ENCODE peak calls at places on chromosomes 7 and 10, in four cellular contexts. E, A, L and K are unnamed samples.

GRCh38 chr7:110157631-110158362 is 933.1 kb upstream of the LRRN3 start:
- DNase-seq in E (no peak), L (no peak), A (no peak), K (no peak)

GRCh38 chr10:79248341-79248931 is 98.8 kb upstream of the PPIF start:
- DNase-seq in A (no peak), E (no peak), L (no peak), K (no peak)

GRCh38 chr10:14240253-14241189 is 90.2 kb downstream of the FRMD4A start:
- DNase-seq in E (peak; percentile 32), L (peak; percentile 14), A (no peak), K (no peak)

GRCh38 chr7:133115596-133115995 is 33.7 kb upstream of the CHCHD3 start:
- DNase-seq in A (no peak), L (no peak), E (no peak), K (no peak)

GRCh38 chr10:2137549-2138174 is 400.3 kb upstream of the ADARB2 start:
- DNase-seq in E (peak; percentile 45), L (peak; percentile 56), A (no peak), K (peak; percentile 31)

GRCh38 chr7:13602036-13602435 is 387.4 kb downstream of the ETV1 start:
- DNase-seq in A (no peak), E (no peak), L (no peak), K (no peak)

GRCh38 chr10:84824525-84824924 is 496.1 kb downstream of the CCSER2 start:
- DNase-seq in E (no peak), L (no peak), A (no peak), K (no peak)

GRCh38 chr7:2120251-2120660 is 112.5 kb downstream of the MAD1L1 start:
- DNase-seq in E (no peak), A (peak; percentile 25), L (no peak), K (no peak)

GRCh38 chr10:1159131-1160061 is 103.2 kb downstream of the WDR37 start:
- DNase-seq in E (no peak), A (no peak), L (no peak), K (no peak)

GRCh38 chr10:132058111-132058745 is 7.5 kb upstream of the JAKMIP3 start:
- DNase-seq in L (no peak), A (no peak), E (no peak), K (no peak)

GRCh38 chr10:110613996-110614495 is 30.1 kb upstream of the RBM20 start:
- DNase-seq in E (no peak), L (no peak), A (no peak), K (no peak)

GRCh38 chr10:124917939-124918830 is 23.7 kb upstream of the ZRANB1 start:
- DNase-seq in A (no peak), E (no peak), L (no peak), K (peak; percentile 88)

GRCh38 chr7:4830176-4830575 is 31.7 kb downstream of the PAPOLB start:
- DNase-seq in E (peak; percentile 85), L (peak; percentile 88), A (peak; percentile 32), K (peak; percentile 86)

GRCh38 chr10:52409928-52410327 is 95.8 kb downstream of the DKK1 start:
- DNase-seq in L (no peak), A (no peak), E (peak; percentile 35), K (no peak)